ENCODE peak calls at places on chromosomes 2 and 18, in seven cellular contexts. One of them, this sample, is unnamed.
A peak's percentile ranks its signal among the peaks of the same experiment; 100 is the strongest.

GRCh38 chr18:33123852-33124251 is 316.7 kb downstream of the CCDC178 start:
- DNase-seq in hepatocyte: no peak
- DNase-seq in mesenchymal stem cell: peak; percentile 8
- DNase-seq in osteoblast: no peak
- DNase-seq in GM23338: no peak
- DNase-seq in OCI-LY7: no peak
- DNase-seq in HCT116: no peak
- DNase-seq in this sample: no peak

GRCh38 chr2:222797871-222798270 is 63.0 kb upstream of the ACSL3 start:
- DNase-seq in OCI-LY7: no peak
- DNase-seq in HCT116: no peak
- DNase-seq in GM23338: no peak
- DNase-seq in hepatocyte: no peak
- DNase-seq in mesenchymal stem cell: no peak
- DNase-seq in osteoblast: no peak
- DNase-seq in this sample: peak; percentile 4

GRCh38 chr2:1855150-1855549 is 110.8 kb upstream of the PXDN start:
- DNase-seq in HCT116: no peak
- DNase-seq in osteoblast: peak; percentile 29
- DNase-seq in GM23338: peak; percentile 80
- DNase-seq in OCI-LY7: no peak
- DNase-seq in mesenchymal stem cell: no peak
- DNase-seq in hepatocyte: peak; percentile 48
- DNase-seq in this sample: no peak

GRCh38 chr18:55343396-55344073 is 244.5 kb downstream of the TCF4 start:
- DNase-seq in mesenchymal stem cell: peak; percentile 43
- DNase-seq in GM23338: peak; percentile 60
- DNase-seq in HCT116: no peak
- DNase-seq in hepatocyte: peak; percentile 33
- DNase-seq in OCI-LY7: peak; percentile 26
- DNase-seq in osteoblast: no peak
- DNase-seq in this sample: peak; percentile 66

GRCh38 chr18:49813071-49813320 is 337 bp downstream of the ACAA2 start:
- DNase-seq in GM23338: peak; percentile 60
- DNase-seq in OCI-LY7: peak; percentile 49
- DNase-seq in osteoblast: peak; percentile 81
- DNase-seq in hepatocyte: peak; percentile 60
- DNase-seq in mesenchymal stem cell: peak; percentile 55
- DNase-seq in HCT116: no peak
- DNase-seq in this sample: peak; percentile 70

GRCh38 chr2:128664499-128664971 is 345.9 kb upstream of the HS6ST1 start:
- DNase-seq in osteoblast: no peak
- DNase-seq in OCI-LY7: peak; percentile 4
- DNase-seq in HCT116: no peak
- DNase-seq in mesenchymal stem cell: no peak
- DNase-seq in hepatocyte: no peak
- DNase-seq in GM23338: peak; percentile 53
- DNase-seq in this sample: no peak

GRCh38 chr2:101832114-101832513 is 134.6 kb downstream of the MAP4K4 start:
- DNase-seq in hepatocyte: no peak
- DNase-seq in OCI-LY7: peak; percentile 11
- DNase-seq in osteoblast: no peak
- DNase-seq in GM23338: no peak
- DNase-seq in mesenchymal stem cell: no peak
- DNase-seq in HCT116: no peak
- DNase-seq in this sample: peak; percentile 49

GRCh38 chr2:232999354-232999753 is 13.7 kb downstream of the NGEF start:
- DNase-seq in mesenchymal stem cell: no peak
- DNase-seq in GM23338: peak; percentile 49
- DNase-seq in OCI-LY7: peak; percentile 13
- DNase-seq in hepatocyte: no peak
- DNase-seq in HCT116: no peak
- DNase-seq in osteoblast: no peak
- DNase-seq in this sample: peak; percentile 28

GRCh38 chr18:22186484-22186971 is 17.1 kb downstream of the GATA6 start:
- DNase-seq in GM23338: no peak
- DNase-seq in mesenchymal stem cell: no peak
- DNase-seq in osteoblast: no peak
- DNase-seq in hepatocyte: no peak
- DNase-seq in OCI-LY7: no peak
- DNase-seq in HCT116: no peak
- DNase-seq in this sample: peak; percentile 35

GRCh38 chr2:90645-91312 is 44.5 kb upstream of the FAM110C start:
- DNase-seq in mesenchymal stem cell: no peak
- DNase-seq in GM23338: no peak
- DNase-seq in hepatocyte: no peak
- DNase-seq in HCT116: no peak
- DNase-seq in OCI-LY7: no peak
- DNase-seq in osteoblast: no peak
- DNase-seq in this sample: no peak

GRCh38 chr18:77206676-77207370 is 42.8 kb upstream of the GALR1 start:
- DNase-seq in GM23338: no peak
- DNase-seq in OCI-LY7: no peak
- DNase-seq in osteoblast: peak; percentile 91
- DNase-seq in HCT116: no peak
- DNase-seq in mesenchymal stem cell: peak; percentile 31
- DNase-seq in hepatocyte: no peak
- DNase-seq in this sample: peak; percentile 90

GRCh38 chr2:241080405-241081189 is 21.5 kb downstream of the MTERF4 start:
- DNase-seq in osteoblast: peak; percentile 74
- DNase-seq in GM23338: no peak
- DNase-seq in hepatocyte: no peak
- DNase-seq in HCT116: no peak
- DNase-seq in mesenchymal stem cell: no peak
- DNase-seq in OCI-LY7: no peak
- DNase-seq in this sample: no peak

GRCh38 chr2:5360081-5360480 is 332.1 kb upstream of the SOX11 start:
- DNase-seq in GM23338: no peak
- DNase-seq in osteoblast: no peak
- DNase-seq in HCT116: no peak
- DNase-seq in hepatocyte: no peak
- DNase-seq in mesenchymal stem cell: no peak
- DNase-seq in OCI-LY7: no peak
- DNase-seq in this sample: no peak
- H3K4me2 ChIP-seq in GM23338: no peak overlapping the region
- H3K4me2 ChIP-seq in osteoblast: no peak overlapping the region
- H3K4me2 ChIP-seq in HCT116: no peak overlapping the region
- H3K4me2 ChIP-seq in hepatocyte: no peak overlapping the region
- H3K4me2 ChIP-seq in mesenchymal stem cell: no peak overlapping the region
- H3K4me2 ChIP-seq in OCI-LY7: no peak overlapping the region
- H3K4me2 ChIP-seq in this sample: no peak overlapping the region

DNA sequence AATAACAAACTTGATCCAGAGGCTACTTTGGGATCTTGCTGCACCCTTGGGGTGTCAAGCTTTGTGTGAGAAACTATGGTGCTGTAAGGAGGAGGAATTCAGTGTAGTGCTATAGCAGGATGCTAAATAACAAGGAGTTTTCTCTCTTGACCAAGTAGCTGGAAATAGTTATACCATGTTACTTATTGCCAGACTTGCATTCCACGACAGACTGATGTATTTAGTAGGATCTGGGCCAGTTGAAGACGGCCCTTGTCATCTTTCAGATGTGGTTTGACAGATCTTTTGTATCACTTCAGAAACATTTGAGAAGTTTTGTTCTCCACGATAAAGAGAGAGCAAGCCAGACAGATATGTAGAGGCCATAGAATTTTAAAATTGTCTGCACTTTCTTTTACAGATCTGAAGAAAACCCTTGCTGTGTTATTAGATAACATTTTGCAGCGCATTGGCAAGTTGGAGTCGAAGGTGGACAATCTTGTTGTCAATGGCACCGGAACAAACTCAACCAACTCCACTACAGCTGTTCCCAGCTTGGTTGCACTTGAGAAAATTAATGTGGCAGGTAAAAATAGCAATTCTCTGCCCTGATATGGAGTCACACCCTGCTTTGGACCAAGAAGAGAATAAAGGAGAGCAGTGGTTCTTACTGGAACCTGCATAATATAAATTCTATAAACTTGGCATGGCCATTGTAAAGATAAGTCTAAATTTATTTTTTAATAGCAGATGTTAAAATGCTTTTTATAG is 16.3 kb downstream of the MGAT5 start:
- DNase-seq in mesenchymal stem cell: no peak
- DNase-seq in OCI-LY7: no peak
- DNase-seq in HCT116: no peak
- DNase-seq in osteoblast: no peak
- DNase-seq in GM23338: no peak
- DNase-seq in hepatocyte: no peak
- DNase-seq in this sample: no peak
- H3K4me1 ChIP-seq in mesenchymal stem cell: peaks cover 14% of the 10 kb centered on the region
- H3K4me1 ChIP-seq in OCI-LY7: peaks cover 84% of the 10 kb centered on the region
- H3K4me1 ChIP-seq in HCT116: no peaks in the 10 kb centered on the region
- H3K4me1 ChIP-seq in osteoblast: no peaks in the 10 kb centered on the region
- H3K4me1 ChIP-seq in GM23338: peaks cover 14% of the 10 kb centered on the region
- H3K4me1 ChIP-seq in hepatocyte: no peaks in the 10 kb centered on the region
- H3K4me1 ChIP-seq in this sample: no peaks in the 10 kb centered on the region

GRCh38 chr2:130787841-130788240 is 32.5 kb downstream of the AMER3 start:
- DNase-seq in OCI-LY7: no peak
- DNase-seq in HCT116: no peak
- DNase-seq in mesenchymal stem cell: no peak
- DNase-seq in GM23338: no peak
- DNase-seq in hepatocyte: no peak
- DNase-seq in osteoblast: no peak
- DNase-seq in this sample: no peak

GRCh38 chr2:130786076-130786475 is 30.7 kb downstream of the AMER3 start:
- DNase-seq in OCI-LY7: no peak
- DNase-seq in osteoblast: no peak
- DNase-seq in mesenchymal stem cell: no peak
- DNase-seq in GM23338: no peak
- DNase-seq in hepatocyte: no peak
- DNase-seq in HCT116: no peak
- DNase-seq in this sample: no peak

GRCh38 chr2:130791617-130791939 is 36.2 kb downstream of the AMER3 start:
- DNase-seq in OCI-LY7: no peak
- DNase-seq in mesenchymal stem cell: no peak
- DNase-seq in GM23338: no peak
- DNase-seq in osteoblast: no peak
- DNase-seq in hepatocyte: no peak
- DNase-seq in HCT116: no peak
- DNase-seq in this sample: no peak

GRCh38 chr2:130795431-130795830 is 40.1 kb downstream of the AMER3 start:
- DNase-seq in osteoblast: no peak
- DNase-seq in hepatocyte: no peak
- DNase-seq in OCI-LY7: no peak
- DNase-seq in GM23338: no peak
- DNase-seq in HCT116: no peak
- DNase-seq in mesenchymal stem cell: no peak
- DNase-seq in this sample: no peak

GRCh38 chr2:130790808-130791616 is 35.7 kb downstream of the AMER3 start:
- DNase-seq in osteoblast: no peak
- DNase-seq in GM23338: no peak
- DNase-seq in hepatocyte: no peak
- DNase-seq in OCI-LY7: no peak
- DNase-seq in mesenchymal stem cell: no peak
- DNase-seq in HCT116: no peak
- DNase-seq in this sample: no peak
- H2AFZ ChIP-seq in osteoblast: no peak overlapping the region
- H2AFZ ChIP-seq in GM23338: no peak overlapping the region
- H2AFZ ChIP-seq in hepatocyte: no peak overlapping the region
- H2AFZ ChIP-seq in OCI-LY7: no peak overlapping the region
- H2AFZ ChIP-seq in mesenchymal stem cell: no peak overlapping the region
- H2AFZ ChIP-seq in HCT116: no peak overlapping the region
- H2AFZ ChIP-seq in this sample: no peak overlapping the region

GRCh38 chr2:100141906-100142305 is 484 bp downstream of the AFF3 start:
- DNase-seq in OCI-LY7: peak; percentile 62
- DNase-seq in HCT116: no peak
- DNase-seq in mesenchymal stem cell: no peak
- DNase-seq in osteoblast: no peak
- DNase-seq in GM23338: no peak
- DNase-seq in hepatocyte: no peak
- DNase-seq in this sample: no peak
- H3K4me2 ChIP-seq in OCI-LY7: peak overlapping the region; percentile 98
- H3K4me2 ChIP-seq in HCT116: no peak overlapping the region
- H3K4me2 ChIP-seq in mesenchymal stem cell: no peak overlapping the region
- H3K4me2 ChIP-seq in osteoblast: no peak overlapping the region
- H3K4me2 ChIP-seq in GM23338: no peak overlapping the region
- H3K4me2 ChIP-seq in hepatocyte: no peak overlapping the region
- H3K4me2 ChIP-seq in this sample: no peak overlapping the region

GRCh38 chr2:160406591-160407392 is 86.8 kb downstream of the RBMS1 start:
- DNase-seq in HCT116: peak; percentile 24
- DNase-seq in osteoblast: peak; percentile 78
- DNase-seq in GM23338: peak; percentile 51
- DNase-seq in hepatocyte: peak; percentile 69
- DNase-seq in mesenchymal stem cell: peak; percentile 89
- DNase-seq in OCI-LY7: peak; percentile 88
- DNase-seq in this sample: peak; percentile 84

GRCh38 chr2:160407393-160408204 is 86.0 kb downstream of the RBMS1 start:
- DNase-seq in hepatocyte: peak; percentile 82
- DNase-seq in OCI-LY7: peak; percentile 75
- DNase-seq in mesenchymal stem cell: peak; percentile 62
- DNase-seq in osteoblast: peak; percentile 92
- DNase-seq in GM23338: peak; percentile 88
- DNase-seq in HCT116: no peak
- DNase-seq in this sample: peak; percentile 83

GRCh38 chr2:160409480-160409879 is 84.1 kb downstream of the RBMS1 start:
- DNase-seq in HCT116: no peak
- DNase-seq in mesenchymal stem cell: peak; percentile 64
- DNase-seq in OCI-LY7: no peak
- DNase-seq in osteoblast: no peak
- DNase-seq in GM23338: no peak
- DNase-seq in hepatocyte: no peak
- DNase-seq in this sample: no peak

GRCh38 chr2:160408205-160408561 is 85.4 kb downstream of the RBMS1 start:
- DNase-seq in hepatocyte: no peak
- DNase-seq in osteoblast: no peak
- DNase-seq in HCT116: no peak
- DNase-seq in OCI-LY7: no peak
- DNase-seq in GM23338: no peak
- DNase-seq in mesenchymal stem cell: no peak
- DNase-seq in this sample: no peak

DNA sequence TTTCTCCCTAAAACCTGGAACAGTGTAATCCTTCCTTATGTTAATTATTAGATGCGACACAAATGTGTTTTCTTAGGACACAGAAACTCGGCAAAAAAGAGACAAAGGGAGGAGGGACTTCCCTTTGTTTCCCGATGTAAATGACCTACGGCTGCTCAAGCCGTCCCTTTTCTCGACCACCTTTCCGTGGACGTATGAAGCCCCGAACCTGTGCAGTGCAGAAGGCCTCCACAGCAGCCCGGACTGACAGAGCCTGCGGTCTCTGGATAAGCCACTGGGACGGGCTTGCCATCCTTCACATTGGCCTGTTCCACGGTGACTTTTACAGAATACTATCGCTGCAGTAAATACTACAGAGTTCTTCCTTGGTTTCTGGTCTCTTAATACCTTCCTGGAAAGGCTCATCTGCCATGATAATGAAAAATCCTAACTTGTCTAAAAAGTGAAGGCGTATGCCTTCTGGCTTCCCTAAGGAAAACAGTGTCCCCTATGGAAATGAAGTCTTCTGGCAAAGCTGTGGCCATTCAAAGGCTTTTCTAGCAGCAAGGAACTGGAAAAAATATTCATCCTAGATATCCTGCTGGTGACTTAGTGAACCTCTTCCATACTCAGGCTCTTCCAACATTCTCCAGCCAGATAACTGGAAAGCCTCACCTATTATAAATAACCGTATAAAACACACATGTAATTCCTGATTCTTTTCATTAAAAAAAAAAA is 84.9 kb downstream of the RBMS1 start:
- DNase-seq in OCI-LY7: no peak
- DNase-seq in hepatocyte: peak; percentile 33
- DNase-seq in HCT116: no peak
- DNase-seq in GM23338: peak; percentile 65
- DNase-seq in mesenchymal stem cell: peak; percentile 67
- DNase-seq in osteoblast: peak; percentile 25
- DNase-seq in this sample: peak; percentile 70
- H3K4me1 ChIP-seq in OCI-LY7: peaks cover 42% of the 10 kb centered on the region
- H3K4me1 ChIP-seq in hepatocyte: peaks cover 27% of the 10 kb centered on the region
- H3K4me1 ChIP-seq in HCT116: peaks cover 30% of the 10 kb centered on the region
- H3K4me1 ChIP-seq in GM23338: peaks cover 43% of the 10 kb centered on the region
- H3K4me1 ChIP-seq in mesenchymal stem cell: peaks cover 9% of the 10 kb centered on the region
- H3K4me1 ChIP-seq in osteoblast: peaks cover 46% of the 10 kb centered on the region
- H3K4me1 ChIP-seq in this sample: peaks cover 53% of the 10 kb centered on the region